ENCODE peak calls at places on chromosomes 11 and 22, in five cellular contexts. A, I, M, P and S are unnamed samples.

GRCh38 chr11:95255523-95256165 is 24.6 kb upstream of the SESN3 start:
- DNase-seq in I (no peak), A (no peak), M (no peak), P (no peak), S (no peak)

GRCh38 chr22:49419661-49420060 is 408.0 kb downstream of the BRD1 start:
- DNase-seq in I (no peak), A (no peak), M (peak; percentile 29), P (no peak), S (no peak)

GRCh38 chr11:110032257-110032656 is 60.9 kb upstream of the ZC3H12C start:
- DNase-seq in I (no peak), A (no peak), M (no peak), P (no peak), S (no peak)

GRCh38 chr11:8209208-8209807 is 40.5 kb upstream of the RIC3 start:
- DNase-seq in P (no peak), I (no peak), A (no peak), M (no peak), S (no peak)

GRCh38 chr11:112564228-112564955 is 303.7 kb upstream of the PLET1 start:
- DNase-seq in P (no peak), I (peak; percentile 22), M (no peak), A (peak; percentile 9), S (peak; percentile 30)

GRCh38 chr11:119175493-119176077 is 7.1 kb downstream of the NLRX1 start:
- DNase-seq in A (no peak), P (no peak), M (no peak), I (peak; percentile 43), S (no peak)

GRCh38 chr11:103832762-103833161 is 203.7 kb upstream of the DDI1 start:
- DNase-seq in I (peak; percentile 15), M (no peak), P (no peak), A (no peak), S (peak; percentile 13)

GRCh38 chr11:103433380-103433779 is 324.2 kb downstream of the DYNC2H1 start:
- DNase-seq in I (peak; percentile 86), P (no peak), A (no peak), M (no peak), S (peak; percentile 71)

DNA sequence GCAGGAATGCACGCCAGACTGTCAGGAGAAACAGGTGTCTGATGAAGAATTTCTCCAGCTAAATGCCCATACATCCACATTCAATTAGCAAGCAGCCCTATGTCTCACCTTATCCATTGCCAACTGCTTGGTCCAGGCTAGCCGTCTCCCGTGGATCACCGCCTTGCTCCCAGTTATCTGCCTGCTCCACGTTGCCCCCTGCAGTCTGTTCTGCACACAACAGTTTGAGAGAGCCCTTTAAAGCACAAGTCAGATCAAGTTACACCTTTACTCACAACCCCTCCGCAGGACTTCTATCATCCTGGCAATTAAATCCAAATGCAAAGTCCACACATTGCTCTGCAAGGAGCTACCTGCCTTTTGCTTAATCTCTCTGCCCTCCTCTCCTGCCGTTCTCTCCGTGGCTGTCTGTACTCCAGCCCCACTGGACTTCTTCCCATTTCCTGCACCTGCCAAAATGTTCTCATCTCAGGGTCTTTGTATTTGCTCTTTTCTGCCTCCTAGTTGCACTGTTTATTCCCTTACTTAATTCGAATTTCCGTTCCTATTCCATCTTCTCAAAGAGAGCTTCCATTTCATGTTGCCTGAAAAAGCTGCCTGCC is 185.3 kb upstream of the LARGE1 start:
- DNase-seq in A (peak; percentile 57), P (peak; percentile 72), I (peak; percentile 1), M (peak; percentile 75), S (no peak)
- TF ChIP-seq CTCF in A (peak; percentile 64), P (peak; percentile 70), I (no peak), M (peak; percentile 50), S (peak; percentile 21)

DNA sequence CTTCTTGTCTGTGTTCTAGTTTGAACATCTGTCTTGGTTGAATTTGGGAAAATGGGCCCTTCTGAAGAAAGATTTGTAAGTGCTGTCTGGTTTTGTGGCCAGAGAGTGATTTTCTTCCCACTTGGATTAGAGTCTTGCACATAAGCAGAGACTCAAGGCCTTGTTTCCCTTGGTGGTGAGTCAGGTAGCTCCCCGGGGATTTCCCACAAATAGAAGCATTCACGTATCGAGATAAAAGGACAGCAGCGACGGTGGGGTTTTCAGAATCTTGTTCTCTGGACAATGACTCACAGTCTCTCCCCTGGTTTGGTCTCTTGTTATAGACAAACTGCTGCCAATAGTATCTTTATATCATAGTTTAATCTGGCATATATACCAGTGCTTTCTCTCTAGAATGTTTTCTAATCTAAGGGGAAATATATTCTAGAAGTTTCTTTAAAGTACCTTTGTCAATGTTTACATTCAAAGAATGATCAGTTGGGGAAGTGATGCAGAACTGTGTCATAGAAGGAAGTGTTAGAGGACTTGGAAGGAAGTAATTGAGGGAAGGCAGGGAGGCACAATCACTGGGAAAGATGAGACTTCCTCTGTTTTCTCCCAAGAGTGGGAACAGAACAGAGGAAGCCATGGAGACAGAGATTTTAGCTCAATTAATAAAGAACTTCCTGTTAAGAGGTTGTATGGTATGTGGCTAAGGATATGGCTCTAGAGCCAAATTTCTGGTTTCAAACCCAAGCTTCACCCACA is 18.1 kb downstream of the POLA2 start:
- DNase-seq in P (no peak), I (peak; percentile 97), A (no peak), M (no peak), S (peak; percentile 95)
- H3K4me3 ChIP-seq in P (no peak overlapping the region), I (no peak overlapping the region), A (no peak overlapping the region), M (no peak overlapping the region), S (no peak overlapping the region)

DNA sequence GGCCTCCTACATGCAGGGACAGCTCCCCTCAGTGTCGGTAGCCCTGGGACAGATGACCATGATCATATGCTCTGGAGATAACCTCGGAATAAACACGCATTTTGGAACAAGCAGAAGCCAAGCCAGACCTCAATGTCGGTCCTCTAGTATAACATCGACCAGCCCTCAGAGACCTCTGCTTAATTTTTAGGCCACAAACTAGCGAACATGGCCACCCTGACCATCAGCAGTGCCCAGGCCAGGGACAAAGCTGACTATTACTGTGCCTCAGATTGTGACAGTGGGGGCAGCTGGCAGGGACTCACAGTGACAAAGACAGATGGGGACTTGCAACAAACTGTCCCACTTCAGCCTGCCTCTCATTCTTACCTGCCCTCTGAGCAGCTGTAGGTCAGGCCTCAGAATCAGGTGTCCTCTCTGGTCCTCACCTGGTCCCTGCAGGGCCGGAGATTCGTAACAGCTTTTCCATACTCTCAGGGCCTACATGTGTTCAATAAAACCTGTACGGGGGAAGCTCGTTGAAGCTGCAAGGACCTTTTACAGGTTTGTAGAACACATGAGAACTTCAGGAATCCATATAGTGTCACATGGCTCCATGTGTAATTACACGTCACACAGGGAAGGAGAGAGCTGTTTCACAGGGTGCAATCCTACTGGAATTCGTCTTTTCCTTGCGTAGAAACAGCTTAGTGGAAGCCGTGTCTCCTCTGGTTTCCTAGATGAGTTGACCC is 72.8 kb upstream of the IGLL5 start:
- DNase-seq in P (no peak), M (no peak), I (no peak), A (no peak), S (no peak)
- TF ChIP-seq CTCF in P (no peak), M (no peak), I (no peak), A (no peak), S (no peak)

DNA sequence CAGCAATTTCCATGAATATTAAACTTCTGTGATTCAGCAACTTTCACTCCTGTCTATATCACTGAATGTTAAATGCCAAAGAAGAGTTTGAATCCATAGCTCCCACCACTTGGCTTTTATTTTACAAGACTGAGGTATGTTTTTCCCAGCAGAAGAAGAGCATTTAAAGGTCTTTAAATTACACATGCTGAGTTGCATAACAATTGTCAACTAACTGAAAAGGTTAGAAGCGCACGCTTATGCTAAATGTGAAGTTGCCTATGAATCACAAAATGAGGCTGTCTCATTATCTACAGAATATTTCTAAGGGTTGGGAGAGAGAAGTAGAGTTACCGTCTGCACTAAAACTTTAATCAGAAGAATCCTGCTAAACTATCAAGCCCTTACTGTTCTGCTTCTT is 1086.3 kb downstream of the FAM181B start:
- DNase-seq in A (no peak), M (no peak), P (no peak), I (no peak), S (no peak)
- H3K4me3 ChIP-seq in A (no peak overlapping the region), M (no peak overlapping the region), P (no peak overlapping the region), I (no peak overlapping the region), S (no peak overlapping the region)

GRCh38 chr11:42901084-42901483 is 410.7 kb upstream of the API5 start:
- DNase-seq in P (no peak), I (no peak), M (no peak), A (no peak), S (no peak)

DNA sequence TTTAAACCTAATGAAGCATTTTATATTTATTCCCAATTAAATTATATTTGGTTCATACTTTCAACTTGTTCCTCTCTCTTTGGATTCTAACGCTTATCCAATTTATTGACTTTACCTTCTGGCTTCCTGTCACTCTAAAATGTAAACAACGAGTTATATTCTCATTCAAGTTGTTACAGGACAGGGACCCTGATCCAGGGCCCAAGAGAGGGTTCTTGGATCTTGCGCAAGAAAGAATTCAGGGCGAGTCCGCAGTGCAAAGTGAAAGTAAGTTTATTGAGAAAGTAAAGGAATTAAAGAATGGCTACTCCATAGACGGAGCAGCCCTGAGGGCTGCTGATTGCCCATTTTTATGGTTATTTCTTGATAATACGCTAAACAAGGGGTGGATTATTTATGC is 405.6 kb upstream of the API5 start:
- DNase-seq in M (no peak), P (no peak), I (no peak), A (no peak), S (no peak)
- TF ChIP-seq CTCF in M (no peak), P (no peak), I (no peak), A (no peak), S (no peak)

GRCh38 chr11:61793829-61794204 is 1.1 kb downstream of the FEN1 start:
- DNase-seq in M (no peak), I (no peak), P (peak; percentile 18), A (no peak), S (no peak)
- H3K4me3 ChIP-seq in M (no peak overlapping the region), I (peak overlapping the region; percentile 94), P (no peak overlapping the region), A (no peak overlapping the region), S (peak overlapping the region; percentile 100)